ENCODE peak calls at places on chromosome 3, in six cellular contexts. P is astrocyte of the spinal cord, M is body of pancreas, N is activated B cell treated with CpG ODN at 0.5 μM for 24 hours, S is head of caudate nucleus, U is mucosa of gallbladder. W is an unnamed sample.

GRCh38 chr3:125051715-125052581 is 3.8 kb downstream of the HEG1 start:
- DNase-seq in P (peak; percentile 94), M (no peak), N (peak; percentile 28), S (no peak), U (peak; percentile 27), W (peak; percentile 90)

GRCh38 chr3:190617185-190617584 is 103.3 kb downstream of the IL1RAP start:
- DNase-seq in P (no peak), M (no peak), N (no peak), S (no peak), U (peak; percentile 21), W (no peak)

GRCh38 chr3:112390783-112391641 is 58.1 kb downstream of the CD200 start:
- DNase-seq in P (peak; percentile 98), M (no peak), N (no peak), S (peak; percentile 24), U (no peak), W (peak; percentile 81)

GRCh38 chr3:38313685-38314084 is 31.6 kb downstream of the SLC22A14 start:
- DNase-seq in P (no peak), M (no peak), N (no peak), S (no peak), U (no peak), W (no peak)

GRCh38 chr3:31533169-31533870 is 595 bp downstream of the STT3B start:
- DNase-seq in P (peak; percentile 22), M (peak; percentile 63), N (no peak), S (peak; percentile 68), U (peak; percentile 51), W (peak; percentile 49)

GRCh38 chr3:9727041-9727595 is 4.4 kb upstream of the BRPF1 start:
- DNase-seq in P (no peak), M (no peak), N (peak; percentile 31), S (no peak), U (no peak), W (no peak)

GRCh38 chr3:23372296-23372695 is 169.2 kb downstream of the UBE2E2 start:
- DNase-seq in P (peak; percentile 32), M (no peak), N (no peak), S (no peak), U (no peak), W (no peak)

GRCh38 chr3:61875976-61876671 is 314.8 kb downstream of the PTPRG start:
- DNase-seq in P (no peak), M (no peak), N (no peak), S (no peak), U (no peak), W (no peak)

GRCh38 chr3:66666362-66666761 is 165.5 kb upstream of the LRIG1 start:
- DNase-seq in P (peak; percentile 13), M (no peak), N (no peak), S (no peak), U (no peak), W (no peak)

GRCh38 chr3:197023241-197023997 is 6.2 kb downstream of the MELTF start:
- DNase-seq in P (no peak), M (no peak), N (peak; percentile 70), S (no peak), U (no peak), W (no peak)

GRCh38 chr3:62210016-62210415 is 163.3 kb downstream of the FEZF2 start:
- DNase-seq in P (no peak), M (no peak), N (no peak), S (no peak), U (no peak), W (peak; percentile 36)

W was measured in myocyte.